ENCODE peak calls at places on chromosome 18, in six cellular contexts. L is cardiac fibroblast, Y is pancreas, I is fibroblast of the aortic adventitia, C is GM23338, A is tibial nerve. H is an unnamed sample.

GRCh38 chr18:48819276-48819675 is 131.5 kb downstream of the SMAD7 start:
- DNase-seq in L (no peak), Y (no peak), I (no peak), C (no peak), A (no peak), H (no peak)

GRCh38 chr18:35344736-35345459 is 678 bp upstream of the ZNF24 start:
- DNase-seq in L (no peak), Y (peak), I (no peak), C (no peak), A (no peak), H (no peak)

GRCh38 chr18:34696681-34697080 is 13.4 kb upstream of the DTNA start:
- DNase-seq in L (no peak), Y (no peak), I (no peak), C (no peak), A (no peak), H (no peak)

GRCh38 chr18:73848656-73849055 is 299.0 kb downstream of the FBXO15 start:
- DNase-seq in L (peak), Y (no peak), I (peak), C (no peak), A (peak), H (peak)

GRCh38 chr18:79581406-79581805 is 98.2 kb upstream of the CTDP1 start:
- DNase-seq in L (no peak), Y (no peak), I (no peak), C (no peak), A (peak), H (no peak)

GRCh38 chr18:79608535-79608934 is 71.1 kb upstream of the CTDP1 start:
- DNase-seq in L (no peak), Y (no peak), I (no peak), C (no peak), A (peak), H (no peak)

GRCh38 chr18:36386150-36386920 is 88.8 kb downstream of the FHOD3 start:
- DNase-seq in L (no peak), Y (no peak), I (no peak), C (no peak), A (no peak), H (no peak)

GRCh38 chr18:45658756-45659155 is 43.5 kb downstream of the SLC14A2 start:
- DNase-seq in L (peak), Y (no peak), I (peak), C (no peak), A (no peak), H (peak)

GRCh38 chr18:11857177-11857887 is 6.1 kb downstream of the CHMP1B start:
- DNase-seq in L (peak), Y (peak), I (peak), C (peak), A (no peak), H (peak)

GRCh38 chr18:54240629-54241107 is 16.2 kb upstream of the MBD2 start:
- DNase-seq in L (no peak), Y (peak), I (no peak), C (no peak), A (no peak), H (no peak)

GRCh38 chr18:12238861-12239260 is 15.3 kb upstream of the CIDEA start:
- DNase-seq in L (peak), Y (no peak), I (peak), C (no peak), A (no peak), H (peak)

GRCh38 chr18:13437801-13438506 is 219.4 kb downstream of the LDLRAD4 start:
- DNase-seq in L (no peak), Y (no peak), I (no peak), C (no peak), A (no peak), H (no peak)

GRCh38 chr18:77187201-77187600 is 54.6 kb upstream of the MBP start:
- DNase-seq in L (no peak), Y (no peak), I (no peak), C (no peak), A (no peak), H (no peak)

GRCh38 chr18:77249583-77250500 is at the start of gene GALR1:
- DNase-seq in L (peak), Y (no peak), I (peak), C (peak), A (no peak), H (no peak)

GRCh38 chr18:52979888-52980287 is 639.9 kb downstream of the DCC start:
- DNase-seq in L (no peak), Y (no peak), I (no peak), C (no peak), A (no peak), H (no peak)

GRCh38 chr18:13392899-13393298 is 174.3 kb downstream of the LDLRAD4 start:
- DNase-seq in L (no peak), Y (no peak), I (no peak), C (no peak), A (no peak), H (no peak)

GRCh38 chr18:48694295-48694694 is 155.5 kb downstream of the CTIF start:
- DNase-seq in L (no peak), Y (no peak), I (no peak), C (no peak), A (no peak), H (no peak)

GRCh38 chr18:35756506-35757117 is 175.1 kb downstream of the GALNT1 start:
- DNase-seq in L (peak), Y (peak), I (peak), C (peak), A (no peak), H (peak)

GRCh38 chr18:45565280-45565970 is 49.9 kb upstream of the SLC14A2 start:
- DNase-seq in L (no peak), Y (no peak), I (no peak), C (no peak), A (no peak), H (peak)

GRCh38 chr18:57781128-57781463 is 22.0 kb downstream of the ATP8B1 start:
- DNase-seq in L (no peak), Y (no peak), I (no peak), C (no peak), A (no peak), H (no peak)

GRCh38 chr18:48402953-48403352 is 6.2 kb downstream of the ZBTB7C start:
- DNase-seq in L (no peak), Y (no peak), I (peak), C (no peak), A (no peak), H (peak)

GRCh38 chr18:11808001-11808855 is 43.0 kb upstream of the CHMP1B start:
- DNase-seq in L (peak), Y (no peak), I (peak), C (peak), A (no peak), H (peak)

GRCh38 chr18:78878335-78878734 is 101.3 kb upstream of the SALL3 start:
- DNase-seq in L (no peak), Y (no peak), I (no peak), C (no peak), A (no peak), H (no peak)

GRCh38 chr18:1559563-1559962 is 654.9 kb downstream of the ADCYAP1 start:
- DNase-seq in L (no peak), Y (no peak), I (no peak), C (peak), A (no peak), H (no peak)
- TF ChIP-seq CTCF in L (no peak), Y (no peak), I (no peak), C (peak), A (no peak), H (no peak)

GRCh38 chr18:28512357-28512756 is 335.4 kb upstream of the CDH2 start:
- DNase-seq in L (peak), Y (no peak), I (peak), C (no peak), A (no peak), H (no peak)
- H3K4me3 ChIP-seq in L (no peak), Y (no peak), I (no peak), C (no peak), A (no peak), H (no peak)

DNA sequence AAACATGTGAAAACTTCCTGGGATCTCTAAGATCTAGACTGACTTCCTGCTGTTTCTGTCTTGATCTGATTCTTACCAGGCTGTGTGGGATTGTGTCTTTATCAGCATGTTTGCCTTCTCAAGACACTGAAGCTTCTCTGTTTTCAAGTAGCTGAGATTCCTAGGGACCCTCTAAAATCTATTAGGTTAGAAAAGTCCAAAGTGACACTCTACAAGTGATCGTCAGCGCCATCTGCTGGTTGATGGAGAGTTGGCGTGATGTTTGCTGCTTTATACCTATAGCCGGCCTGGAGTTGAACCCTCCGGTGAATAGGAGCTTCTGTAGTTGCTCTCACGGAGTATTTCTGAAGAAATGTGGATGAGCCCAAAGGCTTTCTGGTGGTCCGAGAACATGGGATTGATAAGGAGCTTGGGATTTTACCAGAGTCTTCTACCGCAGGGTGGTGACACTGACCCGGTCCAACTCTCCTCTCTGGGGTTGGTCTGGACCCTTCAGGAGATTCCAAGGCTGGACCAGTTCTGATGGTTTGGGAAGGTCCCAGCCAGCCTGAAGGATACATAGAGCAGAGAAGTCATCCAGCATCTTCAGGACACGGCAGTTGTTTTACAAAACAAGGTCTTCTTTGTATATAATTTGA is 96.0 kb upstream of the TTC39C start:
- DNase-seq in L (peak), Y (peak), I (peak), C (peak), A (peak), H (peak)
- TF ChIP-seq CTCF in L (peak), Y (peak), I (peak), C (peak), A (peak), H (peak)

GRCh38 chr18:70296781-70297180 is 7.9 kb downstream of the SOCS6 start:
- DNase-seq in L (no peak), Y (no peak), I (no peak), C (no peak), A (no peak), H (no peak)
- H3K4me3 ChIP-seq in L (no peak), Y (no peak), I (no peak), C (no peak), A (no peak), H (peak)

DNA sequence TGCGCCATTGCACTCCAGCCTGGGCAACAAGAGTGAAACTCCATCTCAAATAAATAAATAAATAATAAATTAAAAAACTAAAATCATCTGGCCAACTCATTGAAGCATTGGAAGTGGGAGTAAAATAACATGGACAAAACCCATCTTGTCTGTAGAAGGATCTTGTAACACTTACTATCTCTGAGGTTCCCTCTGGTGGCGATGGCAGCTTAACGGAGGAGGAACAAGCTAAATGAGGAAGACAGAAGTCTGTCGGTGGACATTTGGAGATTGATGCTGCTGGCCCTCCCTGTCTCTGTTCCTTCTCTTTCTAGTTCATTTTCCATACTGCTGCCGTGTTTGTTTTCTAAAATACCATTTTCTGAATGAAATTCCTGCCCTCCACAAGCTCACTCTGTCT is 43.4 kb downstream of the ZCCHC2 start:
- DNase-seq in L (peak), Y (no peak), I (peak), C (peak), A (peak), H (no peak)
- TF ChIP-seq CTCF in L (peak), Y (no peak), I (peak), C (peak), A (no peak), H (peak)

DNA sequence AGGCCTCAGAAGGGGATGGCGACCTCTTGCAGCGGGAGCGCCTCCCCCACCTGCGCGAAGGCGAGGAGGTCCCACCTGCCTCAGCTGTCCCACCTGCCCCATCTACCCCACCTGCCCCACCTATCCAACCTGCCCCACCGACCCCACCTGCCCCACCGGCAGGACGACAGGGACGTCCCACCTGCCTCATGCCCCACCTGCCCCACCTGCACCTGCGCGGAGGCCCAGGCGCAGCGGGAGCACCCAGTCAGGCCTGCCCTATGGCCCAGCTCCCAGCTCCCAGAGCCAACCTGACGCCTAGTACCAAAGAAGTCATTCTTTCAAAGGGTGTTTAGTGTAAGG is 489.1 kb upstream of the SMIM21 start:
- DNase-seq in L (no peak), Y (no peak), I (no peak), C (peak), A (no peak), H (no peak)
- H3K4me3 ChIP-seq in L (no peak), Y (peak), I (no peak), C (peak), A (peak), H (peak)

GRCh38 chr18:50056185-50056584 is 138.8 kb downstream of the MYO5B start:
- DNase-seq in L (no peak), Y (no peak), I (no peak), C (no peak), A (no peak), H (no peak)

GRCh38 chr18:50053142-50053541 is 141.8 kb downstream of the MYO5B start:
- DNase-seq in L (no peak), Y (no peak), I (no peak), C (no peak), A (no peak), H (no peak)

GRCh38 chr18:50055474-50055873 is 139.5 kb downstream of the MYO5B start:
- DNase-seq in L (no peak), Y (no peak), I (no peak), C (no peak), A (no peak), H (no peak)

GRCh38 chr18:50057009-50057408 is 137.9 kb downstream of the MYO5B start:
- DNase-seq in L (no peak), Y (no peak), I (no peak), C (peak), A (no peak), H (no peak)

GRCh38 chr18:50051288-50051687 is 143.7 kb downstream of the MYO5B start:
- DNase-seq in L (no peak), Y (no peak), I (no peak), C (peak), A (no peak), H (peak)
- TF ChIP-seq CTCF in L (no peak), Y (no peak), I (no peak), C (peak), A (no peak), H (no peak)

DNA sequence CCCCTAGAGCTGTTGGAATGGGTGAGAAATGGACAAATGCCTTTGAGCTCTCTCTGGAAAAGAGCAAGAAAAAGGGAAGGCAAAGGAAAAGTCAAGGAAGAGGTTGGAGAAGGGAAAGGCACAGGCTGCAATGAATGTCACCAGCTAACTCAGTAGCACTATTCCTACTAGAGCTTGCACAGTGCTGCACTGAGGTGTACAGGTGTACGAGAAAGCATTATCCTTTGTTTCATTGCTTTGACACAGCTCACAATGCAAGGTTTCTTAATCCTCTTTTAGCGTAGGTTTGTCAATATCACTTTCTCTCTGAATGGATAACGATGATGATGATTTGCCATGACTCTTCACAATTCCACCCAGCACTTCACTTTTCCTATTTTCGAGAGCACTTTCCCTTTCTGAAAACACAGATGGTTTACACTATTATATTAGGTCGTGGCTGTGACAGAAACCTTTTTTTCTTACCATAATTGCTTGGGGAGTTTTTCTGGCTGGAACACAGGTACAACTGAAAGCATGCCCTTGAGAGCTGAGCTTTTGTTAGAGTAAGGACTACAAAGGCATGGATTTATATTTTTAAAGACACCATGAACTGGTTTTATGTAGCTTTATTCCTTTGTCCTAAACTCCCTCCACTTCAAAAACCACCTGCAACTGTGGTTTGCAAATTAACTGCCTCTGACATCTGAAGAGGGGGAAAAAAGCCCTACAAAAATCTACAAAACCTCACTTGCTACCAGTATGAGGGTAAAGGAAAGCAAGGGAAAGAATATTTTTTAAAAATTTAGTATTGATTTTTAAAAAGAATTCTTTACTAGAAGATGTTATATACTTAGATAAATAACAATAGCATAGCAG is 265.5 kb downstream of the TGIF1 start:
- DNase-seq in L (no peak), Y (no peak), I (no peak), C (no peak), A (no peak), H (no peak)
- H3K4me3 ChIP-seq in L (no peak), Y (no peak), I (no peak), C (no peak), A (no peak), H (no peak)

GRCh38 chr18:75305984-75306383 is 95.4 kb downstream of the TSHZ1 start:
- DNase-seq in L (no peak), Y (no peak), I (no peak), C (no peak), A (no peak), H (no peak)

GRCh38 chr18:75307530-75307929 is 96.9 kb downstream of the TSHZ1 start:
- DNase-seq in L (no peak), Y (no peak), I (no peak), C (no peak), A (no peak), H (no peak)

GRCh38 chr18:75314117-75314516 is 103.5 kb downstream of the TSHZ1 start:
- DNase-seq in L (no peak), Y (no peak), I (no peak), C (no peak), A (no peak), H (peak)

GRCh38 chr18:75304678-75305557 is 94.3 kb downstream of the TSHZ1 start:
- DNase-seq in L (no peak), Y (no peak), I (no peak), C (no peak), A (no peak), H (no peak)

GRCh38 chr18:75309564-75309963 is 99.0 kb downstream of the TSHZ1 start:
- DNase-seq in L (no peak), Y (no peak), I (no peak), C (peak), A (no peak), H (no peak)
- TF ChIP-seq CTCF in L (no peak), Y (no peak), I (no peak), C (no peak), A (no peak), H (no peak)

GRCh38 chr18:67515987-67516431 is 511 bp downstream of the DSEL start:
- DNase-seq in L (peak), Y (peak), I (peak), C (peak), A (peak), H (peak)

GRCh38 chr18:67516432-67517223 is at the start of gene DSEL:
- DNase-seq in L (peak), Y (peak), I (peak), C (peak), A (peak), H (peak)

GRCh38 chr18:67514465-67514864 is 2.1 kb downstream of the DSEL start:
- DNase-seq in L (no peak), Y (no peak), I (peak), C (no peak), A (no peak), H (no peak)

GRCh38 chr18:67513285-67513684 is 3.2 kb downstream of the DSEL start:
- DNase-seq in L (peak), Y (no peak), I (peak), C (peak), A (no peak), H (no peak)

DNA sequence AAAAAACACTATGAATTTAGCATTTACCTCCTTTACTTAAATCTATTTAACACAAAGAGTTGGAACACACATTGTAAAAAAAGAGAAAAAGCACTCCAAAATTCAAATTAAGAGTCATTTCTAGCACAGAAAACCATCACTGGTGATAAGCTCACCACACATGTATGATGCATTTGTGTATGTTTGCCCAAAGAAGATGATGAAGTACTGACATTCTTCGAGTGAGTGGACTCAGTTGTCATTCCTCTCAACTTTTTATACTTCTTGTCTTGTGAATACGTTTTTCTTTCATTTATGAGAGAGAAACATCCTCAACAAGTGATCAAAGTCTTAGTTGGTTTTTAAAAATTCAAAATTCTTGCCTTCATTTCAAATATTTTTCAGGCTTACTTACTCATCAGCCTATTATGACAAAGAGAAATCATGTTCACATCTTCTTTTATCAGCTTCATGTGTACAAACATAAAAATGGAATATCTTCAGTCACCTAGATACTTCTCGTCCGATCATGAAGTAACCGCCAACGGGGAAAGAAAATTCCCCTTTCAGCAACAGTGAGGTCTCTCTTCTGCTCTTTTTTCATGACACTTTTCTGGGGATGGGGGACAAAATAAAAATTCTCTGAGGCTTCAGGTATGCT is 1.5 kb downstream of the DSEL start:
- DNase-seq in L (peak), Y (no peak), I (peak), C (no peak), A (no peak), H (no peak)
- H3K4me3 ChIP-seq in L (peak), Y (peak), I (peak), C (peak), A (peak), H (peak)

H was measured in foreskin fibroblast.